ENCODE peak calls at places on chromosome 16, in seven cellular contexts. One of them, this sample, is unnamed.

GRCh38 chr16:2784536-2785100 is 2.7 kb downstream of the PRSS33 start:
- DNase-seq in hypothalamus: no peak
- DNase-seq in NCI-H510A treated with DMSO at 0.1 percent for 48 hours: no peak
- DNase-seq in lower leg skin: no peak
- DNase-seq in IMR-90: no peak
- DNase-seq in ascending aorta: no peak
- DNase-seq in MM.1S: no peak
- DNase-seq in this sample: no peak

GRCh38 chr16:86120201-86120981 is 221.4 kb downstream of the IRF8 start:
- DNase-seq in hypothalamus: no peak
- DNase-seq in NCI-H510A treated with DMSO at 0.1 percent for 48 hours: no peak
- DNase-seq in lower leg skin: peak
- DNase-seq in IMR-90: peak
- DNase-seq in ascending aorta: no peak
- DNase-seq in MM.1S: no peak
- DNase-seq in this sample: no peak

GRCh38 chr16:49473131-49473530 is 99.5 kb downstream of the C16orf78 start:
- DNase-seq in hypothalamus: no peak
- DNase-seq in NCI-H510A treated with DMSO at 0.1 percent for 48 hours: no peak
- DNase-seq in lower leg skin: no peak
- DNase-seq in IMR-90: no peak
- DNase-seq in ascending aorta: no peak
- DNase-seq in MM.1S: no peak
- DNase-seq in this sample: no peak

GRCh38 chr16:72976747-72977064 is 71.2 kb downstream of the ZFHX3 start:
- DNase-seq in hypothalamus: no peak
- DNase-seq in NCI-H510A treated with DMSO at 0.1 percent for 48 hours: no peak
- DNase-seq in lower leg skin: no peak
- DNase-seq in IMR-90: no peak
- DNase-seq in ascending aorta: no peak
- DNase-seq in MM.1S: no peak
- DNase-seq in this sample: no peak

GRCh38 chr16:55372792-55373488 is 48.9 kb downstream of the IRX6 start:
- DNase-seq in hypothalamus: no peak
- DNase-seq in NCI-H510A treated with DMSO at 0.1 percent for 48 hours: no peak
- DNase-seq in lower leg skin: no peak
- DNase-seq in IMR-90: no peak
- DNase-seq in ascending aorta: no peak
- DNase-seq in MM.1S: no peak
- DNase-seq in this sample: no peak

GRCh38 chr16:85781685-85782370 is 17.5 kb downstream of the EMC8 start:
- DNase-seq in hypothalamus: peak
- DNase-seq in NCI-H510A treated with DMSO at 0.1 percent for 48 hours: no peak
- DNase-seq in lower leg skin: no peak
- DNase-seq in IMR-90: peak
- DNase-seq in ascending aorta: no peak
- DNase-seq in MM.1S: no peak
- DNase-seq in this sample: peak

GRCh38 chr16:50265260-50265659 is 1.1 kb upstream of the ADCY7 start:
- DNase-seq in hypothalamus: no peak
- DNase-seq in NCI-H510A treated with DMSO at 0.1 percent for 48 hours: peak
- DNase-seq in lower leg skin: peak
- DNase-seq in IMR-90: peak
- DNase-seq in ascending aorta: no peak
- DNase-seq in MM.1S: peak
- DNase-seq in this sample: peak

GRCh38 chr16:29811170-29811895 is 660 bp upstream of the PRRT2 start:
- DNase-seq in hypothalamus: peak
- DNase-seq in NCI-H510A treated with DMSO at 0.1 percent for 48 hours: peak
- DNase-seq in lower leg skin: peak
- DNase-seq in IMR-90: peak
- DNase-seq in ascending aorta: peak
- DNase-seq in MM.1S: peak
- DNase-seq in this sample: peak

GRCh38 chr16:15682105-15682570 is 32.1 kb downstream of the NDE1 start:
- DNase-seq in hypothalamus: no peak
- DNase-seq in NCI-H510A treated with DMSO at 0.1 percent for 48 hours: peak
- DNase-seq in lower leg skin: no peak
- DNase-seq in IMR-90: peak
- DNase-seq in ascending aorta: peak
- DNase-seq in MM.1S: no peak
- DNase-seq in this sample: peak

GRCh38 chr16:50696575-50697420 is 3.4 kb downstream of the NOD2 start:
- DNase-seq in hypothalamus: no peak
- DNase-seq in NCI-H510A treated with DMSO at 0.1 percent for 48 hours: no peak
- DNase-seq in lower leg skin: peak
- DNase-seq in IMR-90: peak
- DNase-seq in ascending aorta: peak
- DNase-seq in MM.1S: peak
- DNase-seq in this sample: peak

GRCh38 chr16:2004795-2005517 is 4.7 kb downstream of the ZNF598 start:
- DNase-seq in hypothalamus: no peak
- DNase-seq in NCI-H510A treated with DMSO at 0.1 percent for 48 hours: no peak
- DNase-seq in lower leg skin: no peak
- DNase-seq in IMR-90: no peak
- DNase-seq in ascending aorta: no peak
- DNase-seq in MM.1S: no peak
- DNase-seq in this sample: no peak

GRCh38 chr16:23380501-23380951 is 72.5 kb downstream of the COG7 start:
- DNase-seq in hypothalamus: no peak
- DNase-seq in NCI-H510A treated with DMSO at 0.1 percent for 48 hours: no peak
- DNase-seq in lower leg skin: no peak
- DNase-seq in IMR-90: no peak
- DNase-seq in ascending aorta: no peak
- DNase-seq in MM.1S: no peak
- DNase-seq in this sample: no peak

GRCh38 chr16:3589441-3589921 is 12.3 kb upstream of the NLRC3 start:
- DNase-seq in hypothalamus: no peak
- DNase-seq in NCI-H510A treated with DMSO at 0.1 percent for 48 hours: no peak
- DNase-seq in lower leg skin: no peak
- DNase-seq in IMR-90: no peak
- DNase-seq in ascending aorta: no peak
- DNase-seq in MM.1S: no peak
- DNase-seq in this sample: no peak

GRCh38 chr16:82633964-82634600 is 7.3 kb downstream of the CDH13 start:
- DNase-seq in hypothalamus: peak
- DNase-seq in NCI-H510A treated with DMSO at 0.1 percent for 48 hours: no peak
- DNase-seq in lower leg skin: no peak
- DNase-seq in IMR-90: peak
- DNase-seq in ascending aorta: no peak
- DNase-seq in MM.1S: no peak
- DNase-seq in this sample: peak

GRCh38 chr16:46961373-46962353 is 11.8 kb downstream of the DNAJA2 start:
- DNase-seq in hypothalamus: no peak
- DNase-seq in NCI-H510A treated with DMSO at 0.1 percent for 48 hours: no peak
- DNase-seq in lower leg skin: peak
- DNase-seq in IMR-90: peak
- DNase-seq in ascending aorta: no peak
- DNase-seq in MM.1S: no peak
- DNase-seq in this sample: no peak

GRCh38 chr16:27265982-27266381 is 2.6 kb downstream of the NSMCE1 start:
- DNase-seq in hypothalamus: no peak
- DNase-seq in NCI-H510A treated with DMSO at 0.1 percent for 48 hours: no peak
- DNase-seq in lower leg skin: no peak
- DNase-seq in IMR-90: no peak
- DNase-seq in ascending aorta: no peak
- DNase-seq in MM.1S: no peak
- DNase-seq in this sample: no peak

GRCh38 chr16:78224342-78224741 is 124.9 kb downstream of the WWOX start:
- DNase-seq in hypothalamus: no peak
- DNase-seq in NCI-H510A treated with DMSO at 0.1 percent for 48 hours: no peak
- DNase-seq in lower leg skin: no peak
- DNase-seq in IMR-90: no peak
- DNase-seq in ascending aorta: no peak
- DNase-seq in MM.1S: no peak
- DNase-seq in this sample: no peak

GRCh38 chr16:57762365-57763289 is 27.1 kb downstream of the KATNB1 start:
- DNase-seq in hypothalamus: no peak
- DNase-seq in NCI-H510A treated with DMSO at 0.1 percent for 48 hours: no peak
- DNase-seq in lower leg skin: no peak
- DNase-seq in IMR-90: no peak
- DNase-seq in ascending aorta: no peak
- DNase-seq in MM.1S: no peak
- DNase-seq in this sample: no peak

GRCh38 chr16:67021321-67021720 is 7.6 kb upstream of the CBFB start:
- DNase-seq in hypothalamus: no peak
- DNase-seq in NCI-H510A treated with DMSO at 0.1 percent for 48 hours: no peak
- DNase-seq in lower leg skin: peak
- DNase-seq in IMR-90: no peak
- DNase-seq in ascending aorta: no peak
- DNase-seq in MM.1S: no peak
- DNase-seq in this sample: no peak

GRCh38 chr16:17467923-17468540 is 2.7 kb downstream of the XYLT1 start:
- DNase-seq in hypothalamus: peak
- DNase-seq in NCI-H510A treated with DMSO at 0.1 percent for 48 hours: peak
- DNase-seq in lower leg skin: peak
- DNase-seq in IMR-90: peak
- DNase-seq in ascending aorta: no peak
- DNase-seq in MM.1S: peak
- DNase-seq in this sample: peak

GRCh38 chr16:85528528-85529387 is 84.4 kb upstream of the GSE1 start:
- DNase-seq in hypothalamus: no peak
- DNase-seq in NCI-H510A treated with DMSO at 0.1 percent for 48 hours: no peak
- DNase-seq in lower leg skin: no peak
- DNase-seq in IMR-90: no peak
- DNase-seq in ascending aorta: no peak
- DNase-seq in MM.1S: no peak
- DNase-seq in this sample: no peak

GRCh38 chr16:57701759-57702371 is 7.3 kb downstream of the DRC7 start:
- DNase-seq in hypothalamus: no peak
- DNase-seq in NCI-H510A treated with DMSO at 0.1 percent for 48 hours: no peak
- DNase-seq in lower leg skin: peak
- DNase-seq in IMR-90: no peak
- DNase-seq in ascending aorta: no peak
- DNase-seq in MM.1S: no peak
- DNase-seq in this sample: no peak

GRCh38 chr16:8869212-8869987 is 594 bp upstream of the CARHSP1 start:
- DNase-seq in hypothalamus: no peak
- DNase-seq in NCI-H510A treated with DMSO at 0.1 percent for 48 hours: no peak
- DNase-seq in lower leg skin: no peak
- DNase-seq in IMR-90: no peak
- DNase-seq in ascending aorta: no peak
- DNase-seq in MM.1S: no peak
- DNase-seq in this sample: no peak

GRCh38 chr16:87420401-87421368 is 28.5 kb downstream of the MAP1LC3B start:
- DNase-seq in hypothalamus: no peak
- DNase-seq in NCI-H510A treated with DMSO at 0.1 percent for 48 hours: no peak
- DNase-seq in lower leg skin: peak
- DNase-seq in IMR-90: no peak
- DNase-seq in ascending aorta: no peak
- DNase-seq in MM.1S: no peak
- DNase-seq in this sample: no peak

GRCh38 chr16:49608801-49609200 is 235.2 kb downstream of the C16orf78 start:
- DNase-seq in hypothalamus: no peak
- DNase-seq in NCI-H510A treated with DMSO at 0.1 percent for 48 hours: no peak
- DNase-seq in lower leg skin: peak
- DNase-seq in IMR-90: peak
- DNase-seq in ascending aorta: no peak
- DNase-seq in MM.1S: no peak
- DNase-seq in this sample: peak

GRCh38 chr16:30896203-30896889 is at the start of gene CTF1:
- DNase-seq in hypothalamus: peak
- DNase-seq in NCI-H510A treated with DMSO at 0.1 percent for 48 hours: peak
- DNase-seq in lower leg skin: peak
- DNase-seq in IMR-90: peak
- DNase-seq in ascending aorta: peak
- DNase-seq in MM.1S: no peak
- DNase-seq in this sample: peak

GRCh38 chr16:89193576-89194293 is 6.6 kb downstream of the SLC22A31 start:
- DNase-seq in hypothalamus: no peak
- DNase-seq in NCI-H510A treated with DMSO at 0.1 percent for 48 hours: no peak
- DNase-seq in lower leg skin: no peak
- DNase-seq in IMR-90: no peak
- DNase-seq in ascending aorta: no peak
- DNase-seq in MM.1S: no peak
- DNase-seq in this sample: no peak